ENCODE peak calls at places on chromosomes 6 and 20, in four cellular contexts. C is T1000, Y is NCI-H1694 treated with DMSO at 0.1 percent for 48 hours, I is endothelial cell. U is an unnamed sample.
A peak's percentile ranks its signal among the peaks of the same experiment; 100 is the strongest.

GRCh38 chr6:45717715-45718114 is 297.9 kb downstream of the CLIC5 start:
- DNase-seq in C (no peak), Y (no peak), I (no peak), U (no peak)

GRCh38 chr20:57148266-57148665 is 118.2 kb downstream of the BMP7 start:
- DNase-seq in C (no peak), Y (no peak), I (no peak), U (no peak)

GRCh38 chr6:63351995-63352586 is 32.3 kb upstream of the LGSN start:
- DNase-seq in C (no peak), Y (no peak), I (no peak), U (no peak)

GRCh38 chr20:38673261-38673660 is 51.0 kb upstream of the SLC32A1 start:
- DNase-seq in C (no peak), Y (no peak), I (no peak), U (no peak)

GRCh38 chr6:20235041-20235440 is 22.8 kb upstream of the MBOAT1 start:
- DNase-seq in C (no peak), Y (no peak), I (no peak), U (no peak)

GRCh38 chr6:17957488-17957887 is 29.9 kb downstream of the KIF13A start:
- DNase-seq in C (no peak), Y (no peak), I (no peak), U (no peak)

GRCh38 chr6:43395822-43396221 is 26.4 kb upstream of the ZNF318 start:
- DNase-seq in C (no peak), Y (no peak), I (no peak), U (no peak)

GRCh38 chr20:4956200-4956810 is 45.0 kb downstream of the SLC23A2 start:
- DNase-seq in C (no peak), Y (peak; percentile 49), I (no peak), U (no peak)

GRCh38 chr20:59153355-59153681 is 10.3 kb upstream of the ZNF831 start:
- DNase-seq in C (no peak), Y (no peak), I (no peak), U (no peak)

GRCh38 chr6:149335924-149336323 is 18.4 kb downstream of the TAB2 start:
- DNase-seq in C (no peak), Y (no peak), I (no peak), U (no peak)

GRCh38 chr6:23280445-23280844 is 711.1 kb downstream of the HDGFL1 start:
- DNase-seq in C (no peak), Y (no peak), I (no peak), U (no peak)

GRCh38 chr6:43107344-43108062 is 31.4 kb downstream of the PTK7 start:
- DNase-seq in C (no peak), Y (no peak), I (no peak), U (no peak)

GRCh38 chr6:77535172-77535571 is 71.9 kb upstream of the HTR1B start:
- DNase-seq in C (no peak), Y (no peak), I (no peak), U (no peak)

GRCh38 chr6:89299451-89299850 is 15.6 kb downstream of the GABRR2 start:
- DNase-seq in C (no peak), Y (no peak), I (no peak), U (no peak)

GRCh38 chr20:48983423-48984400 is 62.2 kb downstream of the ARFGEF2 start:
- DNase-seq in C (peak; percentile 58), Y (no peak), I (no peak), U (no peak)

GRCh38 chr20:32484221-32485125 is 100.7 kb downstream of the NOL4L start:
- DNase-seq in C (no peak), Y (no peak), I (peak; percentile 65), U (no peak)

GRCh38 chr6:13952101-13952500 is 27.3 kb downstream of the RNF182 start:
- DNase-seq in C (no peak), Y (no peak), I (no peak), U (no peak)

GRCh38 chr6:79377047-79377446 is 142.6 kb upstream of the HMGN3 start:
- DNase-seq in C (no peak), Y (no peak), I (no peak), U (no peak)

GRCh38 chr6:106643061-106643460 is 13.7 kb downstream of the QRSL1 start:
- DNase-seq in C (no peak), Y (no peak), I (no peak), U (no peak)

GRCh38 chr6:64930664-64931063 is 776.4 kb downstream of the EYS start:
- DNase-seq in C (no peak), Y (peak; percentile 83), I (no peak), U (no peak)

GRCh38 chr6:136754820-136755219 is 37.5 kb downstream of the MAP3K5 start:
- DNase-seq in C (no peak), Y (no peak), I (no peak), U (no peak)

GRCh38 chr20:45337367-45338120 is 10.7 kb downstream of the SDC4 start:
- DNase-seq in C (peak; percentile 83), Y (no peak), I (no peak), U (peak; percentile 26)

GRCh38 chr20:4020256-4020655 is 4.9 kb upstream of the RNF24 start:
- DNase-seq in C (no peak), Y (no peak), I (no peak), U (no peak)

GRCh38 chr6:16671302-16672289 is 89.7 kb downstream of the ATXN1 start:
- DNase-seq in C (no peak), Y (no peak), I (no peak), U (no peak)

GRCh38 chr6:49570474-49571079 is 20.1 kb downstream of the C6orf141 start:
- DNase-seq in C (no peak), Y (no peak), I (no peak), U (no peak)

GRCh38 chr6:53906842-53907241 is 112.0 kb downstream of the LRRC1 start:
- DNase-seq in C (no peak), Y (no peak), I (no peak), U (no peak)

GRCh38 chr20:48704761-48705160 is 123.0 kb downstream of the PREX1 start:
- DNase-seq in C (no peak), Y (no peak), I (no peak), U (no peak)

GRCh38 chr6:88490865-88491264 is 324.7 kb upstream of the CNR1 start:
- DNase-seq in C (no peak), Y (no peak), I (no peak), U (no peak)

GRCh38 chr20:33837096-33837830 is 26.1 kb downstream of the CHMP4B start:
- DNase-seq in C (no peak), Y (no peak), I (no peak), U (no peak)

GRCh38 chr6:94099072-94099471 is 679.7 kb upstream of the EPHA7 start:
- DNase-seq in C (no peak), Y (no peak), I (no peak), U (no peak)

GRCh38 chr20:60882776-60883303 is 369.2 kb upstream of the CDH4 start:
- DNase-seq in C (no peak), Y (no peak), I (no peak), U (no peak)

GRCh38 chr6:131929227-131929626 is 21.9 kb downstream of the CCN2 start:
- DNase-seq in C (no peak), Y (no peak), I (no peak), U (no peak)

GRCh38 chr6:158080849-158081656 is 87.0 kb downstream of the SERAC1 start:
- DNase-seq in C (no peak), Y (no peak), I (no peak), U (no peak)

GRCh38 chr6:33677689-33678088 is 33.8 kb downstream of the UQCC2 start:
- DNase-seq in C (no peak), Y (no peak), I (no peak), U (no peak)

GRCh38 chr6:158639056-158639455 is 5.5 kb downstream of the DYNLT1 start:
- DNase-seq in C (no peak), Y (no peak), I (no peak), U (no peak)

U was measured in cortex of kidney.